ENCODE peak calls at places on chromosomes 5 and 9, in eight cellular contexts. O is GM12878, W is sigmoid colon, C is Peyer's patch, J is right lobe of liver, F is A549, G is heart left ventricle, K is IMR-90. Y is an unnamed sample. For H3K4me1, the result is how much of the 10 kb centered on the place peaks cover.

GRCh38 chr5:176740702-176741565 is 69.4 kb upstream of the UNC5A start:
- DNase-seq in O (no peak), G (no peak), F (no peak), C (peak), K (no peak), W (peak), J (peak), Y (peak)

GRCh38 chr5:61048534-61048933 is 103.5 kb downstream of the NDUFAF2 start:
- DNase-seq in F (peak), G (no peak), O (no peak), K (peak), W (no peak), C (no peak), J (no peak), Y (no peak)

GRCh38 chr5:34552129-34552528 is 104.0 kb upstream of the RAI14 start:
- DNase-seq in F (no peak), O (no peak), G (no peak), J (no peak), K (peak), W (peak), C (no peak), Y (no peak)

GRCh38 chr5:14105717-14106435 is 37.3 kb upstream of the TRIO start:
- DNase-seq in G (no peak), K (peak), J (no peak), O (no peak), W (no peak), C (no peak), F (peak), Y (no peak)

GRCh38 chr5:61139094-61139873 is 23.0 kb downstream of the SMIM15 start:
- DNase-seq in W (no peak), K (no peak), F (peak), J (no peak), C (no peak), O (no peak), G (no peak), Y (no peak)

GRCh38 chr5:168364738-168365550 is 73.5 kb downstream of the WWC1 start:
- DNase-seq in F (no peak), O (no peak), G (no peak), C (no peak), W (no peak), K (peak), J (no peak), Y (no peak)

GRCh38 chr9:98942906-98943681 is 613 bp upstream of the COL15A1 start:
- DNase-seq in F (no peak), K (no peak), J (no peak), C (no peak), W (no peak), G (no peak), O (no peak), Y (no peak)

GRCh38 chr9:35470894-35471293 is 19.0 kb upstream of the RUSC2 start:
- DNase-seq in C (no peak), G (no peak), W (no peak), O (no peak), J (peak), K (peak), F (peak), Y (no peak)

GRCh38 chr5:36728697-36729543 is 122.5 kb downstream of the SLC1A3 start:
- DNase-seq in O (no peak), G (peak), J (no peak), C (no peak), K (peak), W (no peak), F (peak), Y (no peak)

GRCh38 chr9:133121200-133122166 is at the start of gene RALGDS:
- DNase-seq in C (peak), W (peak), O (no peak), F (peak), J (peak), K (peak), G (peak), Y (no peak)
- H3K4me1 ChIP-seq in C (under half), W (half or more), O (half or more), F (under half), J (under half), K (under half), G (half or more), Y (half or more)

GRCh38 chr9:129080608-129081387 is at the start of gene DOLPP1:
- DNase-seq in F (peak), K (peak), G (peak), O (peak), W (peak), J (peak), C (peak), Y (no peak)
- TF ChIP-seq POLR2A in F (peak), K (no peak), G (peak), O (peak), W (peak), J (peak), C (peak), Y (no peak)

GRCh38 chr5:89981006-89981405 is 428.6 kb downstream of the CETN3 start:
- DNase-seq in K (no peak), J (no peak), W (no peak), O (no peak), G (no peak), C (no peak), F (no peak), Y (no peak)

GRCh38 chr5:89983206-89983605 is 426.4 kb downstream of the CETN3 start:
- DNase-seq in K (no peak), J (no peak), C (no peak), O (no peak), G (no peak), F (no peak), W (no peak), Y (no peak)

DNA sequence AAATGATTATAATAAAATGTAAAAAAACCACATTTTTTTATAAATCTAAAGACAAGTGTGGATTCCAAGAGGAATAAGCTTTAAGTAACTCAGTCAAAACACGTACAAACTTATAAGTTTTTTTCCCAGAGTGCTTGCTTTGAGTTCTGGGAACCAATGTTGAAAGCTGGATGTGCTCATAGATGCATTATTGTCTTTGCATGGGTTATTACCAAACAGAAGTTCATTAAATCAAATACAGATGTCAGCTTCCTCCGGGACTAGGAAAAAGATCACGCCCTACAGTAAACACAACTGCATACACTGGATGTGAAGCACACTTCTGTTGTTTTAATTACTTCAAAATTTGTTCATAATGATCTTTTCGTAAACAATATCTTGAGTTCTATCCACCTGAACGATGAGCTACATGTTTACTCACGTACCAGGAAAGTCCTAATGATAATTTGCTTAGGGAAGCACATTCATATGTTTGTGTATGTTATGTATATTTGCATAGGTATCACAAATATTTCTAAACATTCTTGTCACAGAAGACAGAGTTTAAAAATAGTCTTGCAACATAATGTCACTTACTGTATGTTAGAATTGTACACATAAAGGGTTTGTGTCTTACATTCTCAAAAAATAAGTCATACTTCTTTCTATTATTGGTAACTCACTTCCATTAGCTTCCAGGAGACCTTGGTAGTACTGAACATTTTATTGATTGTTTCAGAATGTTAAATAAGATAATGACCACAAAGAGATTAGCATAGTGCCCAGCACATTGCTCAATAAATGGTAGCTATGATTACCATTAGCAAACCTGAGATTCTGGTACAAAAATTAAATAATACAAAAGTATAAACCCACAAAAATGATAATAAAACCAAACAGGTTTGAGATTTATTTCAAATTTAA is 427.4 kb downstream of the CETN3 start:
- DNase-seq in O (no peak), F (no peak), W (no peak), G (no peak), C (no peak), K (no peak), J (no peak), Y (no peak)
- H3K4me1 ChIP-seq in O (under half), F (under half), W (under half), G (under half), C (under half), K (under half), J (under half), Y (under half)

DNA sequence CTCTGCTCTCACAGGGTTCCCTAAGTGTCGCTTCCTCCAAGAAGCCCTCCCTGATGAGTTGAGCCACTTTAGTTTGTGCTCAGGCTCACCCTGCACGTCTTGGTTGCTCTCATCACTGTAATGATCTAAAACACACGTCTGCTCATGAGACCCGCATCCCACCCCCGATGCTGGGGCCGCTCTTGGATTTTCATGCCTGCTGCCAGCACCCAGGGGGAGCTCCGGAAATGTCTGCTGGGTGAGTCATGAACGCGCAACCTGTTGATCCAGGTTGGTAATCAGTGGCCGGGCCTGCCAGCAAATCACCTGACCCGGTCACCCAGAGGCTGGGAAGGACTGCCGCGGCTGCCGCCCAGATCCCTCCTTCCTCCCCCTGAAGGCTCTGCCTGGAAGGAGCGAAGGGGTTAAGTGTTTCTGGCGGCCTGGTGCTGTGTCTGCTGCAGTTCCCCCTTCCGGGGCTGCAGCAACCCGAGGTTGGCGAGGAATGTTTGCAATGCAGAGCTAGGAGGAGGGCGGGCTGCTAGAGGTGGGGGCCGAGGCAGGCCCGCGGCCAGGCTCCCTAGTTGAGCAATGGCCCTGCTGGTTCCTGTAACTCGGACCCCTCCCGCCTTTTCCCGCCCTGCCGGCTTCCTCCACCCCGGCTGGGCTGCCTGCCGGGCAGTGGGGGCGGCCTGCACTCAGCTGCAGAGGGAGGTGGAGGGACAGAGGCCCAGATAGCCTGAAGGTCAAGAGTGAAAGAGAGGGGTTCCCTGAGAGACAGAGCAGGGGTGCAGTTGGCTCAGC is 156.1 kb upstream of the IER5L start:
- DNase-seq in W (peak), O (no peak), F (peak), J (peak), G (peak), K (peak), C (peak), Y (peak)
- TF ChIP-seq POLR2A in W (no peak), O (no peak), F (peak), J (peak), G (peak), K (no peak), C (no peak), Y (no peak)

GRCh38 chr5:149414405-149415244 is 35.5 kb upstream of the IL17B start:
- DNase-seq in W (peak), K (peak), O (no peak), G (peak), F (no peak), J (no peak), C (no peak), Y (no peak)
- H3K4me1 ChIP-seq in W (half or more), K (half or more), O (under half), G (half or more), F (under half), J (under half), C (under half), Y (half or more)

DNA sequence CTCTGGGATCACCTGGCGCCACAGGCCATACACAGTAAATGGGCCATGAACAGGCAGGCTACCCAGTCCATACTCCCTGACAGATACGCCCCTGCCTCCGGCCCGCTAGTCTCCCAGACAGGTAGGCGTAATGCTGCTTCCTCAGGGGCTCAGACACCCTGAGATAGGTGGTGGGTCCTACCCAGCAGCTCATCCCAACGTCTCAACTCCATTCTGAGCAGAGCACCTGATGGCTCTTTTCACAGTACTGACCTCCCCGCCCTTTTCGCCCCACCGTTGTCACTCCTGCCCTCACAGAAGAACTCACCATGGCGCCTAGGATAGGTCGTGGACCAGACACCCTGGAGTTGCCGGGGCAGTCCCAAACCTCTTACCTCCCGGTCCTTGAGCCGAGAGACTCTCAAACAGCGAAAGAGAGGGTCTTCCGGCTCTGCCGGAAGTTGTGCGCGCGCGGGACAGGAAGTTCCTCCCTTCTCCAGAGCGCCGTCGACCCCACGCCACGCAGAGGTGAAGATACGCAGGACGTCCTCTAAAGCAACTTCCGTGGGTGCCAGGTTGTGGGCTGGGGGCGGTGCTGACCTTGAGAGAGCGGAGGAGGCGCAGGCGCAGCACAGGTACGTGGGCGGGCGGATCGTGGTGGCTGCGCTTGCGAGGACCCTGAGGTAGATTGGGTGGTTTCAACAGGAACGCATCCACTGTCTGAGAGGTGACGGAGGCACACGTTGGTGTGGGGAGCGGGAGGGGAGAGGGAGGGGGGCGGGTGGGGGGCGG is at the start of gene TMEM161B:
- DNase-seq in C (peak), G (peak), F (peak), W (peak), J (peak), O (peak), K (peak), Y (no peak)
- TF ChIP-seq POLR2A in C (peak), G (peak), F (peak), W (peak), J (peak), O (peak), K (no peak), Y (no peak)